ENCODE peak calls at places on chromosomes 3 and 15, in ten cellular contexts. A, T, W, C, J, P, Y, L, G and X are unnamed samples.

GRCh38 chr3:170454468-170454867 is 35.8 kb downstream of the CLDN11 start:
- DNase-seq in P (no peak), L (no peak), C (no peak), T (no peak), W (no peak), A (no peak), Y (no peak), G (no peak), J (no peak), X (no peak)

GRCh38 chr3:179526989-179527391 is 35.7 kb upstream of the ACTL6A start:
- DNase-seq in W (no peak), Y (no peak), G (peak), J (no peak), A (peak), P (peak), C (peak), L (no peak), T (peak), X (peak)

GRCh38 chr15:48244923-48245322 is 38.8 kb downstream of the SLC12A1 start:
- DNase-seq in W (no peak), T (no peak), J (no peak), Y (no peak), P (no peak), A (no peak), C (no peak), G (no peak), L (no peak), X (no peak)

GRCh38 chr3:131717493-131717892 is 214.7 kb upstream of the MRPL3 start:
- DNase-seq in A (no peak), T (no peak), P (no peak), W (no peak), G (no peak), L (no peak), Y (no peak), C (no peak), J (no peak), X (no peak)

GRCh38 chr15:81052046-81052445 is 51.3 kb downstream of the TLNRD1 start:
- DNase-seq in J (no peak), T (no peak), Y (no peak), P (no peak), A (no peak), G (no peak), W (no peak), C (no peak), L (no peak), X (no peak)

GRCh38 chr3:194450341-194450740 is 36.5 kb downstream of the ATP13A3 start:
- DNase-seq in G (no peak), A (no peak), Y (no peak), C (no peak), T (no peak), L (no peak), W (no peak), J (no peak), P (no peak), X (no peak)

GRCh38 chr3:119018690-119019463 is 15.8 kb downstream of the IGSF11 start:
- DNase-seq in L (no peak), J (no peak), C (peak), W (no peak), T (peak), G (no peak), P (no peak), A (no peak), Y (no peak), X (no peak)

GRCh38 chr15:69422336-69422895 is 8.3 kb downstream of the KIF23 start:
- DNase-seq in G (no peak), Y (no peak), C (no peak), J (no peak), W (no peak), P (no peak), T (no peak), L (no peak), A (no peak), X (no peak)

GRCh38 chr3:184822654-184823053 is 10.7 kb downstream of the VPS8 start:
- DNase-seq in A (no peak), Y (no peak), P (no peak), C (no peak), G (peak), T (no peak), W (no peak), J (no peak), L (no peak), X (no peak)

GRCh38 chr3:43288366-43288765 is 2.0 kb downstream of the SNRK start:
- DNase-seq in A (no peak), Y (peak), G (peak), P (no peak), C (no peak), W (no peak), L (no peak), J (peak), T (no peak), X (no peak)

GRCh38 chr15:79629687-79630086 is 197.6 kb downstream of the MINAR1 start:
- DNase-seq in P (no peak), G (peak), L (no peak), W (no peak), C (no peak), J (no peak), T (peak), A (no peak), Y (no peak), X (no peak)

GRCh38 chr3:71893702-71894479 is 108.9 kb upstream of the PROK2 start:
- DNase-seq in T (no peak), J (no peak), C (no peak), G (no peak), W (no peak), Y (no peak), P (no peak), A (peak), L (no peak), X (no peak)

GRCh38 chr3:66860771-66861170 is 137.3 kb upstream of the KBTBD8 start:
- DNase-seq in G (no peak), C (no peak), Y (no peak), P (no peak), L (no peak), J (no peak), W (no peak), T (no peak), A (no peak), X (no peak)

GRCh38 chr3:71005797-71006321 is 577.7 kb downstream of the FOXP1 start:
- DNase-seq in L (no peak), A (no peak), G (no peak), T (no peak), W (no peak), J (no peak), P (no peak), Y (no peak), C (no peak), X (no peak)

GRCh38 chr15:52112203-52112750 is 298 bp downstream of the BCL2L10 start:
- DNase-seq in J (peak), C (no peak), L (peak), W (peak), G (no peak), A (peak), P (no peak), Y (no peak), T (peak), X (no peak)

GRCh38 chr15:57922780-57923179 is 142.7 kb downstream of the ALDH1A2 start:
- DNase-seq in C (peak), W (peak), P (no peak), T (no peak), J (no peak), Y (no peak), A (no peak), L (no peak), G (no peak), X (peak)

GRCh38 chr15:43893956-43894355 is 67.2 kb downstream of the WDR76 start:
- DNase-seq in G (no peak), T (peak), Y (no peak), J (no peak), W (no peak), C (no peak), L (no peak), A (no peak), P (no peak), X (no peak)

GRCh38 chr3:171295502-171296373 is 164.5 kb downstream of the TNIK start:
- DNase-seq in C (no peak), Y (no peak), W (no peak), G (no peak), P (no peak), T (no peak), L (no peak), A (no peak), J (no peak), X (no peak)

GRCh38 chr15:78810377-78811123 is 714 bp downstream of the ADAMTS7 start:
- DNase-seq in L (no peak), G (peak), A (peak), T (peak), C (peak), W (peak), P (no peak), Y (no peak), J (no peak), X (peak)

GRCh38 chr3:16741103-16741758 is 136.0 kb upstream of the DAZL start:
- DNase-seq in A (no peak), L (no peak), C (no peak), W (no peak), G (peak), P (peak), J (no peak), T (peak), Y (no peak), X (no peak)

GRCh38 chr3:167776144-167776685 is 40.7 kb downstream of the SERPINI1 start:
- DNase-seq in C (no peak), J (no peak), G (no peak), W (no peak), T (no peak), P (no peak), L (no peak), A (no peak), Y (no peak), X (no peak)

GRCh38 chr15:92400573-92400972 is 6.9 kb downstream of the ST8SIA2 start:
- DNase-seq in Y (no peak), J (no peak), W (no peak), C (no peak), T (no peak), L (no peak), G (no peak), A (peak), P (no peak), X (no peak)

GRCh38 chr15:79853492-79854328 is 43.1 kb downstream of the MTHFS start:
- DNase-seq in P (peak), C (peak), G (peak), A (peak), W (peak), L (peak), J (peak), T (peak), Y (peak), X (peak)

GRCh38 chr3:37290551-37290950 is 116.2 kb upstream of the LRRFIP2 start:
- DNase-seq in Y (no peak), C (no peak), P (peak), G (peak), W (no peak), A (peak), J (no peak), L (no peak), T (no peak), X (no peak)

GRCh38 chr15:42640103-42640502 is 64.7 kb downstream of the STARD9 start:
- DNase-seq in Y (no peak), L (no peak), J (no peak), P (no peak), G (no peak), W (no peak), T (no peak), A (no peak), C (no peak), X (no peak)

GRCh38 chr3:74607803-74608202 is 6.7 kb downstream of the CNTN3 start:
- DNase-seq in C (no peak), L (no peak), P (no peak), T (no peak), G (no peak), W (no peak), Y (no peak), A (no peak), J (no peak), X (no peak)

GRCh38 chr3:182165234-182165633 is 453.5 kb downstream of the SOX2 start:
- DNase-seq in C (no peak), A (no peak), T (no peak), P (no peak), W (peak), L (no peak), J (no peak), Y (no peak), G (no peak), X (no peak)

GRCh38 chr3:24680214-24680967 is 185.7 kb upstream of the THRB start:
- DNase-seq in J (peak), Y (peak), T (peak), W (peak), G (peak), L (peak), P (no peak), A (peak), C (peak), X (peak)

DNA sequence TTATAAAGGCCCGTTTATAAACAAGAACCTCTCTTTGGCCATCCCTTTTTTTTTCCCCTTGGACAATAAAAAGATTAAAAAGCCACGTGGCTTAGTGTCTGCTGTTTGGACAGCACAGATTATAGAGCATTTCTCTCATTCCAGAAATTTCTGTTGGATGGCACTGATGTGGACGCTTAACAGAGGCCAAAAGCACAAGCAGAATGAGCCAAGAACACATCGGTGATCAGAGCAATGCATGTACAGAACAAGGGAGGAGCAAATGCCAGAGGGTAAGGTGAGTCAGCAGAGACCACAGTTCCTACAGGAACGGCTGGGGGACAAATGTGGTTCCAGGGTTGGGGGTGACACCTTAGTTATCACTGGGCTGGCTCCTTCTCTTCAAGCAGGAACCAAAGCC is 30.3 kb upstream of the CTNNB1 start:
- DNase-seq in A (no peak), P (no peak), T (no peak), L (no peak), Y (no peak), W (no peak), J (no peak), C (no peak), G (no peak), X (no peak)
- H3K4me3 ChIP-seq in A (no peak), P (no peak), T (no peak), L (no peak), Y (no peak), W (no peak), J (no peak), C (no peak), G (no peak), X (no peak)

DNA sequence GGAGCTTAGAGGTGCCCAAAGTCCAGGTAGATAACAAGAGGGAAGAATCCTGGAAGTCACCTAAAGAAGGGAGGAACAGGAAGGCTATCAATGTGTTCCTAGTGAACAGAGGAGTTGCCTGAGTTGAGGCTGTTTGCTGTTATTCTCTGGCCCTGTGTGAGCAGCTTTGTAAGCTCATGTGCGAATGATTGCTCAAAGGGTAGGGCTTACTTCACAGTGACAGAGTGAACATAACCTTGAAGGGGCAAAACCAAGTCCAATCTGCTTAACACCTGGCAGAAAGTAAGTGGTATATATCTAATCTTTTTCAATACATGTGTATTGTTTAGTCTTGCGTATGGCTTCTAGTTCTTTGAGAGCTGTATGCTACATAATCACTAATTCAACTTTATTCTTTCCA is 1153.6 kb downstream of the TUSC7 start:
- DNase-seq in Y (no peak), P (no peak), J (no peak), C (no peak), W (no peak), T (no peak), A (no peak), L (no peak), G (no peak), X (no peak)
- H3K4me3 ChIP-seq in Y (no peak), P (no peak), J (no peak), C (no peak), W (no peak), T (no peak), A (no peak), L (no peak), G (no peak), X (no peak)

GRCh38 chr15:26773917-26774316 is 1.1 kb upstream of the GABRB3 start:
- DNase-seq in W (no peak), T (no peak), J (no peak), A (peak), C (no peak), G (no peak), Y (no peak), P (no peak), L (no peak), X (no peak)

GRCh38 chr15:26771917-26772587 is 814 bp downstream of the GABRB3 start:
- DNase-seq in L (no peak), C (no peak), G (no peak), W (no peak), A (peak), Y (no peak), T (no peak), J (no peak), P (no peak), X (no peak)

GRCh38 chr15:26771168-26771916 is 1.5 kb downstream of the GABRB3 start:
- DNase-seq in P (no peak), G (no peak), T (no peak), L (no peak), Y (no peak), A (peak), C (no peak), J (no peak), W (no peak), X (no peak)

GRCh38 chr15:26772588-26773484 is at the start of gene GABRB3:
- DNase-seq in Y (no peak), C (peak), W (peak), A (peak), L (no peak), J (no peak), P (no peak), T (peak), G (peak), X (no peak)

GRCh38 chr15:26773485-26773877 is 615 bp upstream of the GABRB3 start:
- DNase-seq in P (no peak), T (no peak), Y (no peak), L (no peak), A (peak), W (no peak), C (no peak), G (no peak), J (no peak), X (no peak)
- H3K4me3 ChIP-seq in P (peak), T (peak), Y (no peak), L (no peak), A (peak), W (peak), C (peak), G (no peak), J (no peak), X (peak)

DNA sequence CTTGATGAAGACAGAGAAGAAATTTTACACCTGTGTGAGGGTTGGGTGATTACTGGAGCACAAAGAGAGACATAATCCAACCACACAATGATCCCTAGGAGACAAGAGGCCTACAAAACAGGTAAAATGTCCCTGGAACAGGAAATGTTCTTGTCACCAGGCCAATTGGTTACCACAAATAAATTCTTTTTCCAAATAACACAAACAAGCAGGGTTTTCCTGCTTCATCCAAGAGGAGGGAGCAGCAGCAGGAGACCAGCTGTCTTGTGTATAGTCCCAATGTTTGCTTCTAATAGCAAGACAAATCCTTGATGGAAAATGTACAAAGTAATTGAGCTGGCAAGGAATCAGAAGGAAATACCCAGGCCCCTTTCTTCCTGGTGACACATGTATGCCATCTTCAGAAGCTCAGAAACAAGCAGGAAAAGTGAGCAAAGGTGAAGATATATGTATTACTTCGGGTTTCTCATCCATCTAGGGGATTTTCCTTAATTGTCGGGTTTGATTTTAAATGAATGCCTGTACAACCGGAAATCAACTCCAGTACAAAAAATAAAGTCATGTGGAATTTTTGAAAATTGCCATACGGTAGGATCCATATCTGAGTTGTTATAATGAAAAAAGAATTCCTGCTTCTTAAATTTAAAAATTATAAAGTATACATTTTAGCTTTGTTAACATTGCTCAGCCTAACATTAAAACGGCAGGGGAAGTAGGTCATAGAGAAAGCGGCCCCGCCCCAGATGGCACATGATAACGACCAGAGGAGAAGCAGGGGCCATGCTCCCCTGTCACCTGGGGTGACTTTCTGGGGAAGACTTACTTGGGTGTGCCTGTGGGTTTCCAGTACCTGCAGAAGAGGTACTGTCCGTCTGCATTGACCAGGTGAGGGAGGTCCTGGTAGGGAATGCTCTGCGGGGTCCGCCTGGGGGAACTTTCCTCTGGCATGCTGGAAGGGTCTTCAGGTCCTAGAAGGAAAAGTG is 1.2 kb downstream of the MGLL start:
- DNase-seq in P (no peak), W (peak), L (no peak), A (no peak), C (peak), J (no peak), Y (no peak), G (peak), T (no peak), X (no peak)
- H3K4me3 ChIP-seq in P (peak), W (peak), L (no peak), A (no peak), C (peak), J (no peak), Y (no peak), G (peak), T (no peak), X (no peak)